ENCODE peak calls at places on chromosomes 2 and 18, in five cellular contexts. K is GM23248, L is ovary, V is kidney, A is OCI-LY7. O is an unnamed sample.
A peak's percentile ranks its signal among the peaks of the same experiment; 100 is the strongest.

GRCh38 chr2:105537466-105537865 is 138.6 kb upstream of the FHL2 start:
- DNase-seq in A (no peak), L (no peak), K (no peak), V (no peak), O (no peak)

GRCh38 chr2:73999881-74000597 is 15.3 kb downstream of the TET3 start:
- DNase-seq in L (peak; percentile 45), K (peak; percentile 61), A (no peak), V (no peak), O (no peak)

GRCh38 chr2:43005211-43005974 is 213.0 kb upstream of the HAAO start:
- DNase-seq in K (no peak), A (no peak), V (peak; percentile 90), L (peak; percentile 15), O (no peak)

GRCh38 chr2:126907671-126908070 is 9.0 kb downstream of the TEX51 start:
- DNase-seq in K (no peak), A (no peak), V (peak; percentile 22), L (no peak), O (no peak)

GRCh38 chr2:196136151-196136550 is 35.2 kb downstream of the STK17B start:
- DNase-seq in A (no peak), K (peak; percentile 11), L (no peak), V (no peak), O (no peak)

GRCh38 chr2:46874236-46874929 is 41.2 kb downstream of the MCFD2 start:
- DNase-seq in L (no peak), K (peak; percentile 54), A (no peak), V (peak; percentile 53), O (no peak)

GRCh38 chr18:78955066-78955465 is 24.6 kb upstream of the SALL3 start:
- DNase-seq in K (no peak), A (no peak), V (no peak), L (no peak), O (no peak)

GRCh38 chr18:9984025-9984424 is 70.2 kb downstream of the VAPA start:
- DNase-seq in K (no peak), A (no peak), L (no peak), V (no peak), O (no peak)

GRCh38 chr2:191508738-191509137 is 169.2 kb upstream of the NABP1 start:
- DNase-seq in K (no peak), V (no peak), L (no peak), A (no peak), O (no peak)

GRCh38 chr2:82819936-82820335 is 1639.1 kb downstream of the SUCLG1 start:
- DNase-seq in V (no peak), K (no peak), L (no peak), A (no peak), O (no peak)

GRCh38 chr2:27624943-27625342 is 3.9 kb downstream of the CCDC121 start:
- DNase-seq in K (no peak), A (no peak), L (no peak), V (no peak), O (no peak)

GRCh38 chr2:207423886-207424285 is 105.9 kb upstream of the CREB1 start:
- DNase-seq in A (no peak), V (no peak), K (peak; percentile 82), L (no peak), O (no peak)

GRCh38 chr2:109188485-109188868 is 59.5 kb downstream of the SH3RF3 start:
- DNase-seq in V (peak; percentile 39), K (no peak), A (no peak), L (no peak), O (no peak)

GRCh38 chr2:10179422-10179821 is 56.9 kb downstream of the RRM2 start:
- DNase-seq in L (no peak), V (no peak), K (peak; percentile 17), A (no peak), O (no peak)

GRCh38 chr2:11410101-11410500 is 55.9 kb downstream of the E2F6 start:
- DNase-seq in L (no peak), V (no peak), K (no peak), A (no peak), O (no peak)

GRCh38 chr18:41266616-41267015 is 688.4 kb upstream of the PIK3C3 start:
- DNase-seq in K (no peak), L (no peak), V (no peak), A (no peak), O (no peak)

GRCh38 chr2:173607601-173608311 is 253.1 kb downstream of the CDCA7 start:
- DNase-seq in K (no peak), L (no peak), A (no peak), V (no peak), O (no peak)

GRCh38 chr18:34807106-34807796 is 97.2 kb downstream of the DTNA start:
- DNase-seq in A (no peak), L (no peak), K (no peak), V (no peak), O (no peak)

GRCh38 chr18:4172491-4172890 is 282.6 kb downstream of the DLGAP1 start:
- DNase-seq in V (no peak), A (no peak), K (no peak), L (no peak), O (no peak)

GRCh38 chr2:230097841-230098240 is 29.1 kb upstream of the SLC16A14 start:
- DNase-seq in V (no peak), L (no peak), K (no peak), A (no peak), O (no peak)

GRCh38 chr2:217631091-217631490 is 371.7 kb downstream of the TNS1 start:
- DNase-seq in A (no peak), K (no peak), V (no peak), L (no peak), O (no peak)

GRCh38 chr18:13216732-13217465 is 1.7 kb upstream of the LDLRAD4 start:
- DNase-seq in V (no peak), A (no peak), K (peak; percentile 24), L (no peak), O (peak; percentile 80)

GRCh38 chr2:171154348-171154747 is 6.3 kb downstream of the TLK1 start:
- DNase-seq in A (peak; percentile 48), V (no peak), L (no peak), K (no peak), O (no peak)

GRCh38 chr2:124286089-124286783 is 261.1 kb downstream of the CNTNAP5 start:
- DNase-seq in K (no peak), V (no peak), A (no peak), L (no peak), O (no peak)

GRCh38 chr18:25177631-25178030 is 174.3 kb downstream of the ZNF521 start:
- DNase-seq in L (no peak), V (no peak), K (no peak), A (no peak), O (no peak)

GRCh38 chr2:172586255-172586891 is 30.5 kb downstream of the PDK1 start:
- DNase-seq in L (no peak), A (no peak), V (no peak), K (no peak), O (no peak)

GRCh38 chr2:113962692-113963480 is 73.0 kb downstream of the ACTR3 start:
- DNase-seq in K (peak; percentile 72), L (no peak), V (no peak), A (no peak), O (no peak)

GRCh38 chr2:54617409-54617808 is 106.1 kb upstream of the EML6 start:
- DNase-seq in K (no peak), V (no peak), A (no peak), L (no peak), O (no peak)
- H3K4me1 ChIP-seq in K (no peaks in the 10 kb centered on the region), V (peaks cover 44% of the 10 kb centered on the region), A (peaks cover 13% of the 10 kb centered on the region), L (peaks cover 14% of the 10 kb centered on the region), O (peaks cover 16% of the 10 kb centered on the region)

GRCh38 chr2:61493523-61493942 is 22.6 kb upstream of the USP34 start:
- DNase-seq in A (peak; percentile 63), L (no peak), V (no peak), K (peak; percentile 52), O (no peak)
- H3K36me3 ChIP-seq in A (peaks cover 100% of the 10 kb centered on the region), L (no peaks in the 10 kb centered on the region), V (peaks cover 47% of the 10 kb centered on the region), K (peaks cover 77% of the 10 kb centered on the region), O (peaks cover 10% of the 10 kb centered on the region)

DNA sequence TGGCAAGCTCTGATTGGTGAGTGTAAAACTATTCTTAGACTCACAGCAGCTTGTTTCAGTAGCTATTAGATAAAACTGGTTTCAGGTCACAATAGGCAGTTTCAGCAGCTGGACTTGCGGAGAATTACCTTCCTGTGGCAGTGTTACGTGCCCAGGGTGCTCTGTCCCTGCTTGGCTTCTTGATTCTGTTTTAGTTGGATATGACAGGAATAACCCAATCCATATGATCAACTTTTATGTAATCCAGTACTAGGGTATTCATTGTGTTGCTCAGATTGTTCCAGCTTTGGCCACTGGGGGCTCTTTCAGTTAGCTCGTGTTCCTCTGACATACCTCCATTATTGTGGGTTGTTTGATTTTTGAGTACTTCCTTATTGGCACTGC is 43.1 kb downstream of the INPP4A start:
- DNase-seq in L (no peak), V (peak; percentile 17), K (peak; percentile 28), A (peak; percentile 59), O (no peak)
- H3K4me1 ChIP-seq in L (peaks cover 23% of the 10 kb centered on the region), V (no peaks in the 10 kb centered on the region), K (peaks cover 10% of the 10 kb centered on the region), A (peaks cover 38% of the 10 kb centered on the region), O (peaks cover 9% of the 10 kb centered on the region)

GRCh38 chr18:76958692-76959341 is 136.5 kb downstream of the ZNF236 start:
- DNase-seq in L (no peak), A (no peak), K (no peak), V (no peak), O (no peak)

GRCh38 chr18:76955529-76956170 is 133.3 kb downstream of the ZNF236 start:
- DNase-seq in V (peak; percentile 90), L (no peak), K (no peak), A (no peak), O (peak; percentile 90)

GRCh38 chr18:76956648-76957047 is 134.3 kb downstream of the ZNF236 start:
- DNase-seq in A (no peak), V (no peak), K (no peak), L (no peak), O (no peak)

GRCh38 chr18:76959605-76960004 is 137.2 kb downstream of the ZNF236 start:
- DNase-seq in A (no peak), V (no peak), K (no peak), L (no peak), O (no peak)

DNA sequence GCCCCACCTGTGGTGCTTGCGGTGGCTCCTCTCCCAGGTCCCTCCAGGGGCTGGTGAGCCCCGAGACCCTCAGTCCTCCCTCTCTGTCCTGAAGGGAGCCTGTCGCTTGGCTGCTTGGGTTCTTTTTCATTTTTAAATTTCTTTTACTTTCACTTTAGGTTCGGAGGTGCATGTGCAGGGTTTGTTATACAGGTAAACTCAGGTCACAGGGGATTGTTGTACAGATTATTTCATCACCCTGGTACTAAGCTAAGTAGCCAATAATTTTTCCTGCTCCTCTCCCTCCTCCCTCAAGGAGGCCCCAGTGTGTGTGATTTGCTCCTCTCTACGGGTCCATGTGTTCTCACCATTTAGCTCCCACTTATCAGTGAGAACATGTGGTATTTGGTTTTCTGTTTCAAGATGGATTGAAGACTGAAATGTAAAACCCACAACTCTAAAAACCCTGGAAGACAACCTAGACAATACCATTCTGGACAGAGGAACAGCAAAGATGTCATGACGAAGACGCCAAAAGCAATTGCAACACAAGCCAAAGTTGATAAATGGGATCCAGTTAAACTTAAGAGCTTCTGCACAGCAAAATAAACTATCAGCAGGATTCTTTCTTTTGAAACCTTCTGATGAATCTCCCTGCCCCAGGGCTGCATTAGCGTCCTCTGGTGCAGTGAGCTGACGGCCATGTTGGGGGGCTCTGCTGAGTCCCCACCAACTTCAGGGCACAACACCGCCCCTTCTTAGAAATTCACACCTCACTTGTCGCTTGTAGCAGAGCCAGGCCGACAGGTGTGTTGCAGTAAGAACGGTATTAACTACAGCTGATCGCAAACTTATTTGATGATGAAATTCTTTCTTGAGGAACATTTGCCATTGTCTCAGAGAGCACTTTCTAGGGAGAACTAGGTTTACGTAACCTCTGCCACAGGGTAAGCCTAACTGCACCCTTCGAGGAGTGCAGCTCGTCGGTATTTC is 135.3 kb downstream of the ZNF236 start:
- DNase-seq in L (no peak), A (no peak), K (no peak), V (no peak), O (no peak)
- H3K36me3 ChIP-seq in L (no peaks in the 10 kb centered on the region), A (peaks cover 11% of the 10 kb centered on the region), K (peaks cover 17% of the 10 kb centered on the region), V (peaks cover 9% of the 10 kb centered on the region), O (no peaks in the 10 kb centered on the region)

GRCh38 chr2:169818241-169818640 is 6.5 kb downstream of the METTL5 start:
- DNase-seq in L (no peak), V (no peak), A (no peak), K (no peak), O (no peak)
- H3K4me1 ChIP-seq in L (no peaks in the 10 kb centered on the region), V (no peaks in the 10 kb centered on the region), A (peaks cover 13% of the 10 kb centered on the region), K (peaks cover 39% of the 10 kb centered on the region), O (peaks cover 3% of the 10 kb centered on the region)

O was measured in left lung.